ENCODE peak calls at places on chromosomes 7 and 10, in seven cellular contexts. M is fibroblast of lung; D is ovary; O is upper lobe of left lung; R is activated T-helper 1 cell treated with Interleukin-2 at 50 U/mL for 16 hours; Z is kidney glomerular epithelial cell; K is stimulated activated CD4-positive, alpha-beta T cell treated with anti-CD3 and anti-CD28 coated beads, Interleukin-1b, Interleukin-23, amount 100 ng/mL, for 4 hours. Y is an unnamed sample.

GRCh38 chr10:61313460-61313859 is 139.7 kb downstream of the TMEM26 start:
- DNase-seq in Z (no peak), K (no peak), D (no peak), M (peak), R (no peak), O (no peak), Y (no peak)

GRCh38 chr10:93821051-93821772 is 63.5 kb downstream of the LGI1 start:
- DNase-seq in R (no peak), Z (peak), K (no peak), M (peak), O (no peak), D (no peak), Y (no peak)

GRCh38 chr7:100353685-100354330 is 4.1 kb upstream of the PILRB start:
- DNase-seq in R (no peak), D (no peak), Z (no peak), K (no peak), O (no peak), M (no peak), Y (peak)

GRCh38 chr10:11687779-11688447 is 54.3 kb upstream of the ECHDC3 start:
- DNase-seq in R (no peak), O (peak), Z (no peak), D (no peak), M (no peak), K (no peak), Y (no peak)

GRCh38 chr10:84540617-84541288 is 212.4 kb downstream of the CCSER2 start:
- DNase-seq in O (peak), R (peak), M (peak), D (peak), K (peak), Z (peak), Y (peak)

GRCh38 chr10:112490543-112490942 is 43.5 kb downstream of the VTI1A start:
- DNase-seq in M (no peak), Z (no peak), R (no peak), D (no peak), K (no peak), O (no peak), Y (no peak)

GRCh38 chr7:5507026-5507425 is 83.4 kb upstream of the TNRC18 start:
- DNase-seq in O (no peak), R (no peak), D (no peak), K (no peak), Z (no peak), M (no peak), Y (no peak)

GRCh38 chr7:111438369-111439289 is 123.7 kb downstream of the IMMP2L start:
- DNase-seq in D (no peak), O (no peak), K (no peak), R (no peak), Z (peak), M (peak), Y (no peak)

GRCh38 chr10:47164126-47164799 is 135.7 kb upstream of the GDF10 start:
- DNase-seq in O (no peak), K (no peak), R (no peak), D (no peak), Z (no peak), M (peak), Y (no peak)

GRCh38 chr10:132688580-132689420 is 97.1 kb downstream of the NKX6-2 start:
- DNase-seq in O (no peak), K (no peak), R (no peak), M (no peak), D (no peak), Z (no peak), Y (peak)

Y was measured in Right ventricle myocardium inferior.